ENCODE peak calls at places on chromosomes 5 and 9, in seven cellular contexts. H is lower leg skin, C is breast epithelium, Y is HFF-Myc, Q is neural progenitor cell, N is body of pancreas, A is A549. R is an unnamed sample.

GRCh38 chr9:69627301-69627700 is 44.9 kb downstream of the APBA1 start:
- DNase-seq in H (no peak), C (no peak), Y (no peak), Q (no peak), N (no peak), A (no peak), R (no peak)

GRCh38 chr5:123754903-123755302 is 242.9 kb downstream of the CSNK1G3 start:
- DNase-seq in H (no peak), C (no peak), Y (no peak), Q (no peak), N (no peak), A (no peak), R (no peak)

GRCh38 chr5:139215176-139215975 is 17.2 kb upstream of the SIL1 start:
- DNase-seq in H (no peak), C (no peak), Y (no peak), Q (no peak), N (no peak), A (no peak), R (no peak)

GRCh38 chr5:34682926-34683623 is 26.9 kb downstream of the RAI14 start:
- DNase-seq in H (no peak), C (no peak), Y (no peak), Q (no peak), N (peak), A (peak), R (no peak)

GRCh38 chr9:70117835-70118319 is 74.2 kb downstream of the MAMDC2 start:
- DNase-seq in H (no peak), C (no peak), Y (no peak), Q (no peak), N (no peak), A (no peak), R (no peak)

GRCh38 chr5:91514408-91514807 is 131.3 kb upstream of the ARRDC3 start:
- DNase-seq in H (no peak), C (no peak), Y (no peak), Q (peak), N (no peak), A (no peak), R (no peak)

GRCh38 chr5:16628376-16628775 is 11.6 kb upstream of the RETREG1 start:
- DNase-seq in H (no peak), C (no peak), Y (peak), Q (no peak), N (no peak), A (no peak), R (no peak)

GRCh38 chr9:129520981-129521380 is 99.9 kb downstream of the C9orf50 start:
- DNase-seq in H (no peak), C (no peak), Y (no peak), Q (no peak), N (no peak), A (no peak), R (no peak)

DNA sequence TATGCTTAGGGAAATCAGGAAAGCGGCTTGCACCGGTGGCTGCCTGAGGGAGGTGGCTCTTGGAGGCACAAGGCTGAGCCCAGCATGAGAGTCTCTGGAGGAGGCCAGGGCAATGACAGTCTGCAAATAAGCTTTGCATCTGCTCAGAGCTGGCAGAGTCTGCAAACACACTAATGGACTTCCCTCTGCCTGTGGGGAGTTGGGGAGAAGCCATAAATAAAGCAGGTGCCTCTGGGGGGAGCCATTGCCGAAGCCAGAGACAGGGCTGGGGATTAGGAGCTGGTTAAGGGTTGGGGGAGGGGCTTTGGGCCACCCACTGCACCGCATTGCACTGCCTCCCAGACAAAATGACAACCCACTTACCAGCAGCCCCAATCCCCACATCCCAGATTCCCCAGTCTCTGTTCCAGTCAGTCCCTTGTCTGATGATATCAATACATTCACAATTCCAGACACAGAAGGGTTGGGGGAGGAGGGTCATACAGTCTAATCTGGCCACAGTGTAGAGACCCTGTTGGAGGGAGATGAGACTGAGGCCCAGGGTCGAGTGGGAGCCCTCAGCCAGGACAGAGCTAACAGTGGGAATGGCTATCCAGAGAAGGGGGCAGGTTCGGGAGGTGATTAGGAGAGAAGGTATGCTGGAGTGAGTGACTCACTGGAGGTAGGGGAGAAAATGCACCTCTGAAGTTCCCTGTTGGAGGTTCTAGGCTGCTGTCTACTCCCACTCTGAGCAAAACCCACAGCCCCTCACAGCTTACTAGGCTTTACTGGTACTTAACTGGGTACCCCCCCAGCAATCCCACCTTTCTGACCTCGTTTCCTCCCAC is 53.7 kb downstream of the PAX5 start:
- DNase-seq in H (no peak), C (no peak), Y (no peak), Q (peak), N (no peak), A (peak), R (peak)
- TF ChIP-seq CTCF in H (no peak), C (no peak), Y (no peak), Q (peak), N (no peak), A (peak), R (peak)

GRCh38 chr5:51961154-51961562 is 577.9 kb downstream of the ISL1 start:
- DNase-seq in H (no peak), C (no peak), Y (no peak), Q (no peak), N (no peak), A (no peak), R (no peak)

GRCh38 chr5:51958473-51958872 is 575.2 kb downstream of the ISL1 start:
- DNase-seq in H (no peak), C (no peak), Y (no peak), Q (no peak), N (no peak), A (no peak), R (no peak)

GRCh38 chr5:51960617-51961115 is 577.4 kb downstream of the ISL1 start:
- DNase-seq in H (no peak), C (no peak), Y (peak), Q (no peak), N (no peak), A (no peak), R (no peak)
- TF ChIP-seq CTCF in H (no peak), C (no peak), Y (peak), Q (peak), N (no peak), A (no peak), R (no peak)

DNA sequence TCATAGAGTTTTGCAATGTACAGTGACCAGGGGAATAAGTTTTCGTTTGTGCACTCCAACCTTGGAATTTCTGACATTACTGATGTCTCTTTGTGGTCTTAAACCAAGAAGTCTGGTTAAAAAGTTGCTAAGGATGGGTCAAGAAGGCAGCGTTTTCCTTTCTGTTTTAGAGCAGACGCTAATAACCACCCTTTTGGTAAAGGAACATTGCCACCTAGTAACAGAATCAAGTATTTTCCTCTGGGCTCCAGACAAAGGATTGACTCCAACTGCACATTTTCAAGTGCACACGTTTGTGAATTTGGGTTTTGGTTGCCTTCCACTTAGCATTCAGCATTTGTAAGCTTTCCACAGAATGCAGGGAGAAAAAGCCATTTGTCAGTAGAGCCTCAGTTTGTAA is 22.2 kb upstream of the CEP78 start:
- DNase-seq in H (no peak), C (no peak), Y (no peak), Q (peak), N (no peak), A (no peak), R (no peak)
- TF ChIP-seq CTCF in H (no peak), C (peak), Y (peak), Q (peak), N (no peak), A (peak), R (no peak)

DNA sequence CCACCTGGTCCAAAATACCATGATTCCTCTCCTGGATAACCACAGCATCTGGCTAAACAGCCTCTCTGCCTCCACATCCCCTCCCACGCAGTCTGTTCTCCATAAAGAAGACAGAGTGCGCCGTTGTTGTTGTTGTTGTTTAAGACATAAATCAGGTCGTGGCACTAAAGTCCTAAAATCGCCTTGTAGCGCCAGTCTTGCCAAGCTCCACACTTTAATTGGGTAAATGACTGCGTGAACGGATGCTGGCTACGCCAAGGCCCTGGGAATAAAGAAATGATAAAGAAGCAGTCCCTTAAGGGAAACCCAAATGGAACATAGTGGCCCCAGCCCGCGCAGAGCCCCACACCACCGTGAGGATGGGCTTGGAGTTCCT is 364 bp upstream of the SFXN1 start:
- DNase-seq in H (no peak), C (no peak), Y (no peak), Q (peak), N (no peak), A (no peak), R (no peak)
- TF ChIP-seq CTCF in H (no peak), C (no peak), Y (no peak), Q (no peak), N (no peak), A (no peak), R (no peak)

GRCh38 chr5:132718544-132719312 is 18.6 kb downstream of the KIF3A start:
- DNase-seq in H (no peak), C (no peak), Y (no peak), Q (no peak), N (no peak), A (no peak), R (no peak)

DNA sequence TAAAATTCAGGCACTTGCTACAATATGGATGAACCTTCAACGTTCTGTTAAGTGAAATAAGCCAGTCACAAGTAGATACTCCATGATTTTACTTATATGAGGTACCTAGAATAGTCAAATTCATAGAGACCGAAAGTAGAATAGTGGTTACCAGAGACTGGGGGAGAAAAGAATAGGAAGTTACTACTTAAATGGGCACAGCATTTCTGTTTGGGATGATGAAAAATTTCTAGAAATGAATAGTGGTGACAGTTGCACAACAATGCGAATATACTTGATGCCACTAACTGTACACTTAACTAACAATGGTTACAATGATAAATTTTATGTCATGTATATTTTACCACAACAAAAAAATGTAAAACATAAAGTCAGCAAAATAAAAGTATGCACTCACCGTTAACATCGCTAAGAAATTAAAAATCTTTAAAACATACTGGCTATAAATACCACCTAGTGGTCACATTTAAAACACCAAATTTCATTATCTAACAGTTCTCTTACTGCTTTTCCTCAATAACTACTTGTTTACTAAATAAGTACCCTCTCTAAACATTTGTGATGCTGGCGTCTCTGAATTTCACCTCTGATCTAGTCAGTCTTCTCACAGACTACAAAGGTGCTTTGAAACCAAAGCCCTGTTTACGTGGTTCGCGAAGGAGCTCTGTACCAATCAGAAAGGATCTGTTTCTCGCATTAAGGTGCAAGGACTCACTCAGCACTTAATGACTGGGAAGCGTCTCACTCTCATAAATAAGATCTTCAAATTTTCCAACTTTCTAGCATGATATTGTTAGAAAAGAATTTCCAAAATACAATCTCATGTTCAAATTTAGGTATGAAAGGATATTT is 22.7 kb downstream of the KIF3A start:
- DNase-seq in H (no peak), C (no peak), Y (no peak), Q (no peak), N (no peak), A (no peak), R (no peak)
- TF ChIP-seq CTCF in H (no peak), C (peak), Y (peak), Q (peak), N (peak), A (peak), R (peak)

GRCh38 chr5:10319202-10319851 is 11.6 kb upstream of the CMBL start:
- DNase-seq in H (no peak), C (no peak), Y (no peak), Q (no peak), N (peak), A (no peak), R (no peak)
- TF ChIP-seq CTCF in H (no peak), C (no peak), Y (no peak), Q (no peak), N (no peak), A (no peak), R (no peak)

GRCh38 chr5:179008667-179009066 is 13.5 kb upstream of the GRM6 start:
- DNase-seq in H (no peak), C (no peak), Y (no peak), Q (no peak), N (no peak), A (no peak), R (no peak)
- TF ChIP-seq CTCF in H (no peak), C (no peak), Y (no peak), Q (peak), N (no peak), A (no peak), R (no peak)

GRCh38 chr9:36091028-36091953 is 45.2 kb upstream of the GLIPR2 start:
- DNase-seq in H (no peak), C (no peak), Y (no peak), Q (no peak), N (peak), A (no peak), R (no peak)
- TF ChIP-seq CTCF in H (no peak), C (no peak), Y (no peak), Q (peak), N (no peak), A (peak), R (no peak)

GRCh38 chr5:135569755-135570452 is 8.9 kb downstream of the CXCL14 start:
- DNase-seq in H (no peak), C (no peak), Y (no peak), Q (peak), N (peak), A (peak), R (no peak)
- TF ChIP-seq CTCF in H (no peak), C (peak), Y (peak), Q (peak), N (peak), A (peak), R (peak)